ENCODE peak calls at places on chromosomes 3 and 15, in ten cellular contexts. M is ureter; O is NCI-H1092; H is stimulated activated naive CD8-positive, alpha-beta T cell treated with anti-CD3 and anti-CD28 coated beads, Interleukin-15, Interleukin-2, amounts not matched to agents 100 U/mL and 50 U/mL, for 24 hours; K is OCI-LY7; W is HEK293T; D is T-helper 1 cell; Z is B cell; S is AG09309; V is HCEC 1CT. R is an unnamed sample.
A peak's percentile ranks its signal among the peaks of the same experiment; 100 is the strongest.

GRCh38 chr15:79007066-79007465 is 62.2 kb upstream of the CTSH start:
- DNase-seq in K (peak; percentile 89), D (peak; percentile 31), V (peak; percentile 68), O (no peak), M (no peak), Z (peak; percentile 54), S (no peak), H (peak; percentile 47), W (peak; percentile 47), R (peak; percentile 40)

GRCh38 chr3:124860599-124860998 is 26.6 kb downstream of the ITGB5 start:
- DNase-seq in D (no peak), O (no peak), S (peak; percentile 81), K (no peak), V (peak; percentile 96), M (peak; percentile 61), H (no peak), Z (no peak), W (no peak), R (peak; percentile 91)

GRCh38 chr3:95319921-95320494 is 1257.1 kb downstream of the NSUN3 start:
- DNase-seq in W (no peak), O (no peak), S (no peak), H (no peak), D (no peak), M (no peak), K (no peak), Z (no peak), V (peak; percentile 3), R (peak; percentile 12)

GRCh38 chr3:69749461-69749860 is 10.2 kb downstream of the MITF start:
- DNase-seq in O (no peak), W (no peak), H (no peak), S (no peak), M (no peak), Z (no peak), V (peak; percentile 67), D (no peak), K (no peak), R (no peak)

GRCh38 chr15:68366314-68366713 is 65.6 kb downstream of the ITGA11 start:
- DNase-seq in S (no peak), V (no peak), D (no peak), O (no peak), M (no peak), W (no peak), Z (no peak), K (peak; percentile 28), H (no peak), R (no peak)

GRCh38 chr3:128004661-128005060 is 47.6 kb upstream of the SEC61A1 start:
- DNase-seq in H (no peak), S (no peak), V (no peak), M (no peak), K (no peak), W (no peak), O (no peak), Z (no peak), D (no peak), R (no peak)

GRCh38 chr15:86892774-86893449 is 813.2 kb downstream of the AGBL1 start:
- DNase-seq in V (no peak), O (no peak), M (no peak), H (no peak), K (no peak), W (no peak), D (no peak), Z (no peak), S (no peak), R (no peak)

GRCh38 chr3:194327030-194327413 is 24.1 kb downstream of the CPN2 start:
- DNase-seq in D (no peak), H (no peak), K (no peak), O (no peak), V (no peak), Z (peak; percentile 41), W (no peak), M (no peak), S (no peak), R (no peak)

GRCh38 chr3:18424213-18424861 is 802 bp downstream of the SATB1 start:
- DNase-seq in K (no peak), V (no peak), S (no peak), O (no peak), H (peak; percentile 35), M (no peak), D (no peak), Z (no peak), W (no peak), R (no peak)

GRCh38 chr3:180631317-180631716 is 29.4 kb downstream of the TTC14 start:
- DNase-seq in S (no peak), H (no peak), Z (no peak), M (no peak), K (no peak), W (no peak), D (no peak), V (no peak), O (no peak), R (no peak)

GRCh38 chr3:38556640-38557358 is 60.7 kb downstream of the EXOG start:
- DNase-seq in D (no peak), W (no peak), Z (no peak), O (no peak), V (no peak), K (no peak), H (no peak), M (peak; percentile 32), S (no peak), R (no peak)

GRCh38 chr15:79675982-79676381 is 220.8 kb downstream of the MTHFS start:
- DNase-seq in D (no peak), K (no peak), O (no peak), H (no peak), M (no peak), Z (no peak), W (no peak), V (no peak), S (no peak), R (no peak)

GRCh38 chr15:45026646-45027045 is 3.7 kb downstream of the SORD start:
- DNase-seq in Z (no peak), M (no peak), D (no peak), K (no peak), O (no peak), H (no peak), W (no peak), V (no peak), S (no peak), R (no peak)

GRCh38 chr15:78319588-78319987 is 20.2 kb upstream of the SKIC8 start:
- DNase-seq in M (no peak), H (no peak), W (no peak), D (no peak), V (no peak), S (no peak), O (no peak), Z (no peak), K (no peak), R (no peak)

GRCh38 chr3:41684802-41685740 is 276.8 kb downstream of the ULK4 start:
- DNase-seq in M (no peak), W (no peak), V (no peak), O (no peak), D (no peak), S (peak; percentile 35), Z (no peak), K (no peak), H (no peak), R (peak; percentile 21)

GRCh38 chr3:133882986-133883586 is 12.6 kb downstream of the RAB6B start:
- DNase-seq in K (no peak), V (no peak), Z (no peak), S (no peak), M (no peak), H (no peak), W (no peak), D (no peak), O (no peak), R (no peak)

GRCh38 chr3:5226783-5227182 is 39.3 kb downstream of the EDEM1 start:
- DNase-seq in K (peak; percentile 49), D (no peak), M (no peak), Z (peak; percentile 29), V (peak; percentile 26), W (no peak), H (no peak), S (no peak), O (no peak), R (peak; percentile 27)

GRCh38 chr3:65951836-65952505 is 86.7 kb downstream of the MAGI1 start:
- DNase-seq in K (no peak), Z (no peak), D (no peak), W (no peak), S (no peak), H (no peak), M (no peak), V (peak; percentile 69), O (no peak), R (no peak)

GRCh38 chr3:123618768-123619484 is 34.1 kb upstream of the HACD2 start:
- DNase-seq in M (peak; percentile 76), O (peak; percentile 18), W (no peak), V (no peak), S (no peak), H (no peak), Z (peak; percentile 57), K (peak; percentile 7), D (no peak), R (peak; percentile 92)

GRCh38 chr3:104825116-104825515 is 541.6 kb upstream of the ALCAM start:
- DNase-seq in W (peak; percentile 42), M (no peak), K (no peak), Z (no peak), V (no peak), H (no peak), D (no peak), O (peak; percentile 12), S (no peak), R (no peak)

GRCh38 chr3:69872783-69873378 is 126.7 kb upstream of the SAMMSON start:
- DNase-seq in K (no peak), W (no peak), Z (no peak), O (no peak), S (no peak), D (no peak), V (no peak), H (no peak), M (no peak), R (no peak)

GRCh38 chr3:100954990-100955389 is 38.2 kb downstream of the ABI3BP start:
- DNase-seq in M (no peak), W (no peak), O (no peak), S (peak; percentile 95), K (no peak), D (no peak), V (peak; percentile 92), H (no peak), Z (no peak), R (peak; percentile 98)

GRCh38 chr15:75195122-75195765 is 6.4 kb upstream of the C15orf39 start:
- DNase-seq in Z (no peak), H (no peak), V (no peak), D (no peak), K (no peak), M (no peak), S (no peak), O (peak; percentile 88), W (no peak), R (no peak)

R was measured in stromal cell of bone marrow.